ENCODE peak calls at places on chromosomes 5 and 9, in five cellular contexts. One of them, this sample, is unnamed.

GRCh38 chr5:128007939-128008338 is 75.6 kb upstream of the SLC12A2 start:
- DNase-seq in K562: no peak
- DNase-seq in GM12878: no peak
- DNase-seq in H1: no peak
- DNase-seq in HepG2: no peak
- DNase-seq in this sample: no peak

GRCh38 chr9:68746564-68746963 is 41.5 kb downstream of the PIP5K1B start:
- DNase-seq in K562: peak
- DNase-seq in GM12878: no peak
- DNase-seq in H1: no peak
- DNase-seq in HepG2: no peak
- DNase-seq in this sample: no peak

GRCh38 chr5:137858223-137858916 is 9.3 kb upstream of the MYOT start:
- DNase-seq in K562: no peak
- DNase-seq in GM12878: peak
- DNase-seq in H1: no peak
- DNase-seq in HepG2: no peak
- DNase-seq in this sample: no peak

GRCh38 chr5:150001660-150002493 is 1.3 kb downstream of the HMGXB3 start:
- DNase-seq in K562: peak
- DNase-seq in GM12878: peak
- DNase-seq in H1: no peak
- DNase-seq in HepG2: peak
- DNase-seq in this sample: peak

GRCh38 chr9:81720450-81721086 is 31.2 kb upstream of the TLE1 start:
- DNase-seq in K562: no peak
- DNase-seq in GM12878: no peak
- DNase-seq in H1: no peak
- DNase-seq in HepG2: no peak
- DNase-seq in this sample: no peak

GRCh38 chr9:98105006-98105405 is 14.0 kb downstream of the TRIM14 start:
- DNase-seq in K562: no peak
- DNase-seq in GM12878: no peak
- DNase-seq in H1: no peak
- DNase-seq in HepG2: no peak
- DNase-seq in this sample: no peak

GRCh38 chr5:82480331-82480730 is 202.2 kb upstream of the RPS23 start:
- DNase-seq in K562: no peak
- DNase-seq in GM12878: no peak
- DNase-seq in H1: no peak
- DNase-seq in HepG2: no peak
- DNase-seq in this sample: no peak

GRCh38 chr9:129570450-129571297 is 50.2 kb downstream of the C9orf50 start:
- DNase-seq in K562: peak
- DNase-seq in GM12878: no peak
- DNase-seq in H1: no peak
- DNase-seq in HepG2: peak
- DNase-seq in this sample: no peak

GRCh38 chr9:995776-996175 is 19.3 kb downstream of the DMRT3 start:
- DNase-seq in K562: no peak
- DNase-seq in GM12878: no peak
- DNase-seq in H1: no peak
- DNase-seq in HepG2: no peak
- DNase-seq in this sample: no peak

GRCh38 chr9:134413890-134414731 is 87.9 kb downstream of the RXRA start:
- DNase-seq in K562: no peak
- DNase-seq in GM12878: no peak
- DNase-seq in H1: no peak
- DNase-seq in HepG2: no peak
- DNase-seq in this sample: peak

GRCh38 chr9:109806506-109807115 is 26.6 kb downstream of the PALM2AKAP2 start:
- DNase-seq in K562: no peak
- DNase-seq in GM12878: no peak
- DNase-seq in H1: no peak
- DNase-seq in HepG2: no peak
- DNase-seq in this sample: no peak

GRCh38 chr9:17342696-17343095 is 207.9 kb downstream of the CNTLN start:
- DNase-seq in K562: no peak
- DNase-seq in GM12878: no peak
- DNase-seq in H1: no peak
- DNase-seq in HepG2: no peak
- DNase-seq in this sample: no peak

GRCh38 chr9:18970393-18970792 is 62.6 kb downstream of the SAXO1 start:
- DNase-seq in K562: no peak
- DNase-seq in GM12878: no peak
- DNase-seq in H1: no peak
- DNase-seq in HepG2: no peak
- DNase-seq in this sample: no peak

GRCh38 chr9:130938184-130938651 is 829 bp downstream of the FIBCD1 start:
- DNase-seq in K562: no peak
- DNase-seq in GM12878: no peak
- DNase-seq in H1: no peak
- DNase-seq in HepG2: no peak
- DNase-seq in this sample: no peak

GRCh38 chr9:123530244-123530643 is 174.2 kb downstream of the CRB2 start:
- DNase-seq in K562: no peak
- DNase-seq in GM12878: no peak
- DNase-seq in H1: no peak
- DNase-seq in HepG2: no peak
- DNase-seq in this sample: no peak

GRCh38 chr5:176542135-176542595 is 5.0 kb upstream of the RNF44 start:
- DNase-seq in K562: peak
- DNase-seq in GM12878: no peak
- DNase-seq in H1: no peak
- DNase-seq in HepG2: no peak
- DNase-seq in this sample: no peak

GRCh38 chr9:76904661-76905457 is 1.1 kb downstream of the PRUNE2 start:
- DNase-seq in K562: no peak
- DNase-seq in GM12878: no peak
- DNase-seq in H1: no peak
- DNase-seq in HepG2: no peak
- DNase-seq in this sample: no peak

GRCh38 chr9:10855847-10856246 is 243.0 kb upstream of the PTPRD start:
- DNase-seq in K562: no peak
- DNase-seq in GM12878: no peak
- DNase-seq in H1: no peak
- DNase-seq in HepG2: no peak
- DNase-seq in this sample: no peak

GRCh38 chr9:110148384-110148783 is 59.6 kb downstream of the C9orf152 start:
- DNase-seq in K562: no peak
- DNase-seq in GM12878: no peak
- DNase-seq in H1: no peak
- DNase-seq in HepG2: no peak
- DNase-seq in this sample: no peak

GRCh38 chr5:134051305-134051704 is 46.5 kb upstream of the VDAC1 start:
- DNase-seq in K562: no peak
- DNase-seq in GM12878: no peak
- DNase-seq in H1: no peak
- DNase-seq in HepG2: no peak
- DNase-seq in this sample: no peak

GRCh38 chr9:126984969-126985368 is 70.4 kb downstream of the RALGPS1 start:
- DNase-seq in K562: peak
- DNase-seq in GM12878: no peak
- DNase-seq in H1: no peak
- DNase-seq in HepG2: no peak
- DNase-seq in this sample: no peak

GRCh38 chr5:147822686-147823491 is 8.6 kb downstream of the SPINK1 start:
- DNase-seq in K562: peak
- DNase-seq in GM12878: peak
- DNase-seq in H1: peak
- DNase-seq in HepG2: peak
- DNase-seq in this sample: peak

GRCh38 chr9:109907810-109908458 is 127.9 kb downstream of the PALM2AKAP2 start:
- DNase-seq in K562: no peak
- DNase-seq in GM12878: no peak
- DNase-seq in H1: no peak
- DNase-seq in HepG2: peak
- DNase-seq in this sample: no peak

GRCh38 chr5:62477801-62478200 is 65.2 kb downstream of the IPO11 start:
- DNase-seq in K562: no peak
- DNase-seq in GM12878: no peak
- DNase-seq in H1: no peak
- DNase-seq in HepG2: no peak
- DNase-seq in this sample: no peak

DNA sequence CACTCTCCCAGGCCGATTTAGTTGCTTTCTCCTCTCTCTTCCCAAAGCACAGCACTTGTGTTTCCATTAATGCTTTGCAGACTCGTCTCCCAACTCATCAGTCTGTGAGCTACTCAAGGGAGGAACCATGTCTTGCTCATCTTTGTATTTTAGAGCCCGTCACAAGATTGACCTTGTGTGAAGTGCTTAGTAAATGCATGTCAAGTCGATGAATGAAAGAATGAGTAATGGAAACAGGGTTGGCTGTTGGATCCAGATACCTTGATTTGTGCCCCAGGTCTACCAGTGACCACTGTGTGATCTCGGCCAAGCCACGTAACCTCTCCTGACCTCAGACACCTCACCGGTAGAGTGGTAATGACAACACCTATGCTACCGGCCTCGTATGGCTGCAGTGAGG is 99.2 kb downstream of the KLF4 start:
- DNase-seq in K562: no peak
- DNase-seq in GM12878: no peak
- DNase-seq in H1: no peak
- DNase-seq in HepG2: no peak
- DNase-seq in this sample: no peak
- H3K27ac ChIP-seq in K562: no peak
- H3K27ac ChIP-seq in GM12878: no peak
- H3K27ac ChIP-seq in H1: no peak
- H3K27ac ChIP-seq in HepG2: no peak
- H3K27ac ChIP-seq in this sample: no peak

GRCh38 chr5:160366230-160366629 is 4.2 kb downstream of the C1QTNF2 start:
- DNase-seq in K562: no peak
- DNase-seq in GM12878: no peak
- DNase-seq in H1: no peak
- DNase-seq in HepG2: no peak
- DNase-seq in this sample: no peak

GRCh38 chr5:160361624-160362023 is 8.8 kb downstream of the C1QTNF2 start:
- DNase-seq in K562: no peak
- DNase-seq in GM12878: no peak
- DNase-seq in H1: no peak
- DNase-seq in HepG2: no peak
- DNase-seq in this sample: no peak

GRCh38 chr5:160363122-160363521 is 7.3 kb downstream of the C1QTNF2 start:
- DNase-seq in K562: peak
- DNase-seq in GM12878: no peak
- DNase-seq in H1: no peak
- DNase-seq in HepG2: no peak
- DNase-seq in this sample: no peak

GRCh38 chr5:160360310-160360709 is 10.1 kb downstream of the C1QTNF2 start:
- DNase-seq in K562: no peak
- DNase-seq in GM12878: no peak
- DNase-seq in H1: no peak
- DNase-seq in HepG2: no peak
- DNase-seq in this sample: no peak

GRCh38 chr5:160363661-160364060 is 6.8 kb downstream of the C1QTNF2 start:
- DNase-seq in K562: peak
- DNase-seq in GM12878: no peak
- DNase-seq in H1: no peak
- DNase-seq in HepG2: no peak
- DNase-seq in this sample: no peak
- TF ChIP-seq TAF1 in K562: no peak
- TF ChIP-seq TAF1 in GM12878: no peak
- TF ChIP-seq TAF1 in H1: no peak
- TF ChIP-seq TAF1 in HepG2: no peak
- TF ChIP-seq TAF1 in this sample: no peak

GRCh38 chr5:3522491-3522890 is 73.1 kb upstream of the IRX1 start:
- DNase-seq in K562: no peak
- DNase-seq in GM12878: no peak
- DNase-seq in H1: no peak
- DNase-seq in HepG2: no peak
- DNase-seq in this sample: no peak

GRCh38 chr5:3518576-3518975 is 77.1 kb upstream of the IRX1 start:
- DNase-seq in K562: no peak
- DNase-seq in GM12878: no peak
- DNase-seq in H1: no peak
- DNase-seq in HepG2: no peak
- DNase-seq in this sample: no peak

GRCh38 chr5:3512291-3512690 is 83.3 kb upstream of the IRX1 start:
- DNase-seq in K562: no peak
- DNase-seq in GM12878: no peak
- DNase-seq in H1: no peak
- DNase-seq in HepG2: no peak
- DNase-seq in this sample: no peak

GRCh38 chr5:3518057-3518456 is 77.6 kb upstream of the IRX1 start:
- DNase-seq in K562: no peak
- DNase-seq in GM12878: no peak
- DNase-seq in H1: no peak
- DNase-seq in HepG2: no peak
- DNase-seq in this sample: no peak

DNA sequence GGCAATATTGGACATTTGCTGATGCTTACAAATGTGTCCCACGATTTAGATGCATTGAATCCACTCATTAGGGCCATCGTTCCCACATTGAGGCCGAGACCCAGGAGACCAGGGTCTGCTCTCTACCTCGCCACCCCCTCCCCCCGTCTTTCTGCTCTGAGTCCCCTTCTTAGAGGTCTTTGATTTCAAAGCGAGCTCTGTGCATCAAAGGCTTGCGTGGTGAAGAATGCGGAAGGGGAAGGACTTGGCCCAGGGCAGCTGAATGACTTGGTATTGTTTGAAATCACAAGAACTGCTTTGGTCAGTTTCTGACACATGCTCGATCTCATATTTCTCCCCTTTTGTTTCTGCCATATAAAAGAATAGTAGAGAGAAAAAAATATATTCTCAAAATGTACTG is 78.3 kb upstream of the IRX1 start:
- DNase-seq in K562: no peak
- DNase-seq in GM12878: no peak
- DNase-seq in H1: no peak
- DNase-seq in HepG2: no peak
- DNase-seq in this sample: no peak
- H2AFZ ChIP-seq in K562: no peak
- H2AFZ ChIP-seq in GM12878: no peak
- H2AFZ ChIP-seq in H1: no peak
- H2AFZ ChIP-seq in HepG2: no peak
- H2AFZ ChIP-seq in this sample: no peak

DNA sequence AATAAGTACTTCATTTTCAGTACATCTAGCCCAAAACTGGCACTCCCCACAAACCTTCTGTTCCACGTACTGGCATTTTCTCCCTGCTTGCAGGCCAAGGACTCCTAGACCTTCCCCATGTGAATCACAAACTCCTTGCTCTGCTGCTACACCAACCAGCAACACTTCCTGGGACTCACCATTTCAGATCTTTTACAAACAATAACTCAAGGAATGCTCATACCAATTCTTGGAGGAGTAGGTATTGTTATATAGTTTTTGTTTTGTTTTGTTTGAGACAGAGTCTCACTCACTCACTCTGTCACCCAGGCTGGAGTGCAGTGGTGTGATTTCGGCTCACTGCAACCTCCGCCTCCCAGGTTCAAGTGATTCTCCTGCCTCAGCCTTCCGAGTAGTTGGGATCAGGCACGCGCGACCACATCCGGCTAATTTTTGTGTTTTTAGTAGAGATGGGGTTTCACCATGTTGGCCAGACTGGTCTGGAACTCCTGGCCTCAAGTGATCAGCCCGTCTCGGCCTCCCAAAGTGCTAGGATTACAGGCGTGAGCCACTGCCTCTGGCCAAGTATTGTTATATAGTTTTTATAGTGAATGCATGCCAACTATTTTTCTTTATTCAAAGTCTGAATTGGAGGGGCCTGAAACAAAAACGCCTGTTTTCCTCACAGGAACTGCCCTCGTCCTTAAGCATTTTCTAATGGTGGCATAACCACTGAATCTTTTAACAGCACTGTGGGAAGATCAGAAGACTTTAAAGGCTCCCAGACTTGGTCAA is 210.8 kb downstream of the TSSK1B start:
- DNase-seq in K562: no peak
- DNase-seq in GM12878: no peak
- DNase-seq in H1: no peak
- DNase-seq in HepG2: no peak
- DNase-seq in this sample: no peak
- H3K27ac ChIP-seq in K562: no peak
- H3K27ac ChIP-seq in GM12878: no peak
- H3K27ac ChIP-seq in H1: no peak
- H3K27ac ChIP-seq in HepG2: no peak
- H3K27ac ChIP-seq in this sample: no peak

This sample was measured in SK-N-SH.